ENCODE peak calls at places on chromosomes 6 and 20, in eight cellular contexts. One of them, this sample, is unnamed.

GRCh38 chr6:80021131-80021530 is 16.7 kb downstream of the TTK start:
- DNase-seq in H1: no peak
- DNase-seq in GM12878: no peak
- DNase-seq in adrenal gland: no peak
- DNase-seq in uterus: no peak
- DNase-seq in ovary: no peak
- DNase-seq in heart left ventricle: no peak
- DNase-seq in endothelial cell of umbilical vein: no peak
- DNase-seq in this sample: no peak

GRCh38 chr20:38727602-38728236 is 3.4 kb downstream of the SLC32A1 start:
- DNase-seq in H1: no peak
- DNase-seq in GM12878: no peak
- DNase-seq in adrenal gland: no peak
- DNase-seq in uterus: no peak
- DNase-seq in ovary: no peak
- DNase-seq in heart left ventricle: no peak
- DNase-seq in endothelial cell of umbilical vein: no peak
- DNase-seq in this sample: no peak

GRCh38 chr20:2748551-2749342 is 51.7 kb downstream of the CPXM1 start:
- DNase-seq in H1: peak; percentile 33
- DNase-seq in GM12878: no peak
- DNase-seq in adrenal gland: no peak
- DNase-seq in uterus: no peak
- DNase-seq in ovary: no peak
- DNase-seq in heart left ventricle: no peak
- DNase-seq in endothelial cell of umbilical vein: no peak
- DNase-seq in this sample: peak; percentile 81

GRCh38 chr6:48613221-48613949 is 502.4 kb upstream of the PTCHD4 start:
- DNase-seq in H1: no peak
- DNase-seq in GM12878: no peak
- DNase-seq in adrenal gland: no peak
- DNase-seq in uterus: no peak
- DNase-seq in ovary: no peak
- DNase-seq in heart left ventricle: no peak
- DNase-seq in endothelial cell of umbilical vein: peak; percentile 29
- DNase-seq in this sample: no peak

GRCh38 chr6:72631480-72631879 is 9.6 kb downstream of the KCNQ5 start:
- DNase-seq in H1: no peak
- DNase-seq in GM12878: no peak
- DNase-seq in adrenal gland: no peak
- DNase-seq in uterus: no peak
- DNase-seq in ovary: no peak
- DNase-seq in heart left ventricle: no peak
- DNase-seq in endothelial cell of umbilical vein: no peak
- DNase-seq in this sample: no peak

GRCh38 chr6:87407531-87407895 is 259 bp upstream of the CFAP206 start:
- DNase-seq in H1: no peak
- DNase-seq in GM12878: no peak
- DNase-seq in adrenal gland: peak; percentile 65
- DNase-seq in uterus: no peak
- DNase-seq in ovary: no peak
- DNase-seq in heart left ventricle: peak; percentile 49
- DNase-seq in endothelial cell of umbilical vein: peak; percentile 62
- DNase-seq in this sample: no peak

GRCh38 chr6:167416676-167417430 is 92.0 kb downstream of the TTLL2 start:
- DNase-seq in H1: no peak
- DNase-seq in GM12878: no peak
- DNase-seq in adrenal gland: no peak
- DNase-seq in uterus: no peak
- DNase-seq in ovary: no peak
- DNase-seq in heart left ventricle: no peak
- DNase-seq in endothelial cell of umbilical vein: no peak
- DNase-seq in this sample: no peak

GRCh38 chr6:149482542-149483261 is 2.1 kb downstream of the ZC3H12D start:
- DNase-seq in H1: no peak
- DNase-seq in GM12878: no peak
- DNase-seq in adrenal gland: no peak
- DNase-seq in uterus: no peak
- DNase-seq in ovary: no peak
- DNase-seq in heart left ventricle: no peak
- DNase-seq in endothelial cell of umbilical vein: no peak
- DNase-seq in this sample: no peak

DNA sequence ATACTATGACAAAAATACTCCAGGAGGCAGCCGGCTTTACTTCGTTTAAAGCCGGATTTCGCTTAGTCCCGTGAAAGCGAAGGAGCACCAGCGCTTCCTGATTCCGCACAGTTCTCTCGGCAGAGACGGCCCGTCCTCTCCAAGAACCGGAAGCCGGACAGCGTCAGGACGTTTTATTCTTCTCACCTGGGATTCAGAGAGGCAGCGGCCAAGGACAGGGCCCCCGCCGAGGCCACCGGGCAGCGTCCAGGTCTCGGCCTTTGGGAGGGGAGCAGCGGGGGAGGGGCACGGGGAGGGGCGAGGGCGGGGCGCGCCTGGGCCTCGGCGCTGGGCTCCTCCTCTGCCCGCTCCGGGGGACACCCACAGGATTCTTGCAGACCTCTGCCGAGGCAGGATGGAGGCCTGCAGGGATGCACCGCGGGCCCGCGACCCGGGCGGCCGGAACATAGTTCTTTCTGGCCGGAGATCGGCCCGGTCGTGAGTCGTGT is 2.8 kb upstream of the DIDO1 start:
- DNase-seq in H1: no peak
- DNase-seq in GM12878: no peak
- DNase-seq in adrenal gland: peak; percentile 71
- DNase-seq in uterus: peak; percentile 62
- DNase-seq in ovary: peak; percentile 63
- DNase-seq in heart left ventricle: peak; percentile 69
- DNase-seq in endothelial cell of umbilical vein: peak; percentile 54
- DNase-seq in this sample: peak; percentile 41
- TF ChIP-seq POLR2A in H1: peak; percentile 6
- TF ChIP-seq POLR2A in GM12878: peak; percentile 51
- TF ChIP-seq POLR2A in adrenal gland: peak; percentile 39
- TF ChIP-seq POLR2A in uterus: no peak
- TF ChIP-seq POLR2A in ovary: no peak
- TF ChIP-seq POLR2A in heart left ventricle: no peak
- TF ChIP-seq POLR2A in endothelial cell of umbilical vein: no peak
- TF ChIP-seq POLR2A in this sample: no peak

GRCh38 chr20:59958626-59959025 is 403 bp downstream of the CDH26 start:
- DNase-seq in H1: no peak
- DNase-seq in GM12878: no peak
- DNase-seq in adrenal gland: no peak
- DNase-seq in uterus: no peak
- DNase-seq in ovary: no peak
- DNase-seq in heart left ventricle: no peak
- DNase-seq in endothelial cell of umbilical vein: no peak
- DNase-seq in this sample: no peak

GRCh38 chr20:59954718-59955117 is 3.5 kb upstream of the CDH26 start:
- DNase-seq in H1: no peak
- DNase-seq in GM12878: no peak
- DNase-seq in adrenal gland: no peak
- DNase-seq in uterus: no peak
- DNase-seq in ovary: no peak
- DNase-seq in heart left ventricle: no peak
- DNase-seq in endothelial cell of umbilical vein: no peak
- DNase-seq in this sample: no peak

GRCh38 chr20:59949911-59950310 is 8.3 kb upstream of the CDH26 start:
- DNase-seq in H1: no peak
- DNase-seq in GM12878: no peak
- DNase-seq in adrenal gland: no peak
- DNase-seq in uterus: no peak
- DNase-seq in ovary: no peak
- DNase-seq in heart left ventricle: no peak
- DNase-seq in endothelial cell of umbilical vein: no peak
- DNase-seq in this sample: no peak

GRCh38 chr20:59958123-59958522 is at the start of gene CDH26:
- DNase-seq in H1: no peak
- DNase-seq in GM12878: no peak
- DNase-seq in adrenal gland: no peak
- DNase-seq in uterus: no peak
- DNase-seq in ovary: no peak
- DNase-seq in heart left ventricle: no peak
- DNase-seq in endothelial cell of umbilical vein: no peak
- DNase-seq in this sample: no peak

DNA sequence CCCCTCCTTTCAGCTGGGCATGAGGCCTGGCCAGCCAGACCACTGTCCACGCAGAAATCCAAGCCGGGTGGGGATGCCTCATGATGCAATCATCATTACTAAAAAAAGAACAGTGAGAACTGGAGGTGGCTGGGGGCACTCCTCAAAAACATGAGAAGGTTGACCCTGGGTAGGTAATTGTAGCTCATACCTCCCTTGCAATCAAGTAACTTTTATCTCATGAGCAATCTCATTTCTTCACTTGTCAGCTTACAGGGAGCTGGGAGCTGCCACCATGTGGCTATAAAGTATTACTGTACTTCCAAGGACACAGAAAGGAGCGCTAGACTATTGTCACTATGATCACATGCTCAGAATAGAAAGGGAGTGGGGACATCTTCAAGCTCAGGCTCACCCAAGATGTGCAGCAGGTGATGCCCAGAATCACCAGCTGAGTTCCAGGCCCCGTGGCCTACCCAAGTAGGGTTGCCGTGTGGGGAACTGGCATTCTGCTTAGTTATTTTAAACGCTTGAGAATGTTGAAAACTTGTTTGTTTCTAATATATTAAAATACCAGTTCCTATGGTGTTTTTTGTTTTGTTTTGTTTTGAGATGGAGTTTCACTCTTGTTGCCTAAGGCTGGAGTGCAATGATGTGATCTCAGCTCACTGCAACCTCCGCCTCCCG is 3.0 kb upstream of the CDH26 start:
- DNase-seq in H1: no peak
- DNase-seq in GM12878: no peak
- DNase-seq in adrenal gland: no peak
- DNase-seq in uterus: no peak
- DNase-seq in ovary: no peak
- DNase-seq in heart left ventricle: no peak
- DNase-seq in endothelial cell of umbilical vein: peak; percentile 9
- DNase-seq in this sample: no peak
- TF ChIP-seq CTCF in H1: no peak
- TF ChIP-seq CTCF in GM12878: peak; percentile 24
- TF ChIP-seq CTCF in adrenal gland: peak; percentile 34
- TF ChIP-seq CTCF in uterus: no peak
- TF ChIP-seq CTCF in ovary: no peak
- TF ChIP-seq CTCF in heart left ventricle: peak; percentile 25
- TF ChIP-seq CTCF in endothelial cell of umbilical vein: no peak
- TF ChIP-seq CTCF in this sample: no peak

DNA sequence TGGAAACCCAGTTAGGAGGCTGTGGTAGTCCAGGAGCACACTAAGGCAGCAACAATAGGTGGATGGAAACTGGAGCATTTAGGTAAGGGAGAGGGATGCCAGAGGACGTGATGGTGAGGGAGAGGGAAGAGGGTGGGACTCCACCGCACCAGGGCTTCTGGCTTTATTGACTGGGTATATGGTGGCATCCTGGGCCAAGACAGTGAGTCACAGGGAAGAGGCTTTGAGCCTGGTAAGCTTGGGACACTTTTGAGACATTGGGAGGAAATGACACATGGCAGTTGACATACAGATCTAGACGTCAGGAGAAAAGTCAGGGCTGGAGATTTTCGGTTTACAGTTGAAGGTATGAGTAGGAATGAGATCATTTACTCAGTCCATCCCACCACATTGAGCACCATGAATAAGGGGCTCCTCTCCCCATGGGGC is 14.9 kb downstream of the NT5E start:
- DNase-seq in H1: no peak
- DNase-seq in GM12878: no peak
- DNase-seq in adrenal gland: peak; percentile 29
- DNase-seq in uterus: no peak
- DNase-seq in ovary: no peak
- DNase-seq in heart left ventricle: no peak
- DNase-seq in endothelial cell of umbilical vein: peak; percentile 90
- DNase-seq in this sample: no peak
- TF ChIP-seq POLR2A in H1: no peak
- TF ChIP-seq POLR2A in GM12878: no peak
- TF ChIP-seq POLR2A in adrenal gland: no peak
- TF ChIP-seq POLR2A in uterus: no peak
- TF ChIP-seq POLR2A in ovary: no peak
- TF ChIP-seq POLR2A in heart left ventricle: no peak
- TF ChIP-seq POLR2A in endothelial cell of umbilical vein: no peak
- TF ChIP-seq POLR2A in this sample: no peak

GRCh38 chr20:32470940-32471339 is 112.8 kb downstream of the ASXL1 start:
- DNase-seq in H1: no peak
- DNase-seq in GM12878: no peak
- DNase-seq in adrenal gland: no peak
- DNase-seq in uterus: no peak
- DNase-seq in ovary: no peak
- DNase-seq in heart left ventricle: no peak
- DNase-seq in endothelial cell of umbilical vein: no peak
- DNase-seq in this sample: no peak

GRCh38 chr20:32468313-32468640 is 110.1 kb downstream of the ASXL1 start:
- DNase-seq in H1: no peak
- DNase-seq in GM12878: no peak
- DNase-seq in adrenal gland: no peak
- DNase-seq in uterus: no peak
- DNase-seq in ovary: no peak
- DNase-seq in heart left ventricle: no peak
- DNase-seq in endothelial cell of umbilical vein: no peak
- DNase-seq in this sample: no peak

GRCh38 chr20:32472581-32473207 is 112.4 kb downstream of the NOL4L start:
- DNase-seq in H1: no peak
- DNase-seq in GM12878: no peak
- DNase-seq in adrenal gland: no peak
- DNase-seq in uterus: no peak
- DNase-seq in ovary: peak; percentile 11
- DNase-seq in heart left ventricle: no peak
- DNase-seq in endothelial cell of umbilical vein: no peak
- DNase-seq in this sample: no peak

GRCh38 chr20:32468860-32469259 is 110.7 kb downstream of the ASXL1 start:
- DNase-seq in H1: no peak
- DNase-seq in GM12878: no peak
- DNase-seq in adrenal gland: no peak
- DNase-seq in uterus: no peak
- DNase-seq in ovary: no peak
- DNase-seq in heart left ventricle: no peak
- DNase-seq in endothelial cell of umbilical vein: peak; percentile 37
- DNase-seq in this sample: no peak

DNA sequence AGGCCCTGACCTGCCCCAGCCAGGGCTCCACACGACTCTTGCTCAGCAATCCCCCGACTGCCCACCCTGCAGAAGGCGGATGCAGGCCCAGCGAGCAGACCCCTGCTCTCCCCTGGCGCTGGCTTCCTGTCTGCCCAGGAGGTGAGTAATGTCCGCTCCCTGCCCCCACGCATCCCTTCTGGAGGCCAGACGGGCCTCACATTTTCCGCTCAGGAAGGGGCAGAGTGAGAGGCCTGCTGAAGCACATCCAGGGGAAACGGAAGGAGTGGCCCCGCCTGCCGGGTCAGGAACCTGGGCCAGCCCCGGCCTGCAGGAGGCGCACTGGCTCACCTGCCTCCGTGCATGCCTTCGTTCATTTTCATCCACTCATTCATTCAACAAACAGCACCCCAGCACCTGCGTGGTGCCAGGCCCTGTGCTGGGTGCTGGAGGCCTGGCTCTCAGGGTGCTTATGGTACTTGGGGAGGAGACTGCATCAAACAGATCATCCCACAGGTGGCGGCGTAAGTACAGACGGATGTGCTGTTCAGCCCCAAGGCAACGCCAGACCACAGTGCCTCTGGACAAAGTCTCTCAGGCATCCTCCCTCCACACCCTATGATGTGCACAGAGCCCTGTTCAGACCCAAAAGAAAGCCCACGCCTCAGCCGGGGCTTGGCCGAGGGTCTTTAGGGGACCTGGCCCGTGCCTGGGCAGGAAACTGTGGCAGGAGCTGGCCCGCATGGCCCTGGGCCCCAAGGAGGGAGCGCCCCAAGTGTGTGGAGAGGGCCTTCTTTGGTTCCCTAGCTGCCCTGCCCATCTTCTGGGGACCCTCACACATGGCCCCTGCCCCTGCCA is 112.1 kb downstream of the ASXL1 start:
- DNase-seq in H1: no peak
- DNase-seq in GM12878: no peak
- DNase-seq in adrenal gland: peak; percentile 86
- DNase-seq in uterus: no peak
- DNase-seq in ovary: peak; percentile 48
- DNase-seq in heart left ventricle: peak; percentile 85
- DNase-seq in endothelial cell of umbilical vein: peak; percentile 99
- DNase-seq in this sample: no peak
- TF ChIP-seq CTCF in H1: peak; percentile 71
- TF ChIP-seq CTCF in GM12878: peak; percentile 54
- TF ChIP-seq CTCF in adrenal gland: peak; percentile 41
- TF ChIP-seq CTCF in uterus: peak; percentile 21
- TF ChIP-seq CTCF in ovary: no peak
- TF ChIP-seq CTCF in heart left ventricle: peak; percentile 54
- TF ChIP-seq CTCF in endothelial cell of umbilical vein: peak; percentile 97
- TF ChIP-seq CTCF in this sample: no peak